ENCODE peak calls at places on chromosome 1, in five cellular contexts. One of them, this sample, is unnamed.

GRCh38 chr1:79089946-79090345 is 83.4 kb upstream of the ADGRL4 start:
- DNase-seq in nucleus accumbens: no peak
- DNase-seq in fibroblast of gingiva: no peak
- DNase-seq in stimulated activated CD4-positive, alpha-beta T cell treated with anti-CD3 and anti-CD28 coated beads, Interleukin-1b, Interleukin-23, amount 100 ng/mL, for 4 hours: no peak
- DNase-seq in adrenal gland: no peak
- DNase-seq in this sample: no peak

GRCh38 chr1:84772428-84772943 is 82.2 kb upstream of the SSX2IP start:
- DNase-seq in nucleus accumbens: peak
- DNase-seq in fibroblast of gingiva: peak
- DNase-seq in stimulated activated CD4-positive, alpha-beta T cell treated with anti-CD3 and anti-CD28 coated beads, Interleukin-1b, Interleukin-23, amount 100 ng/mL, for 4 hours: peak
- DNase-seq in adrenal gland: peak
- DNase-seq in this sample: peak

GRCh38 chr1:44628962-44629756 is 45.1 kb downstream of the TMEM53 start:
- DNase-seq in nucleus accumbens: no peak
- DNase-seq in fibroblast of gingiva: peak
- DNase-seq in stimulated activated CD4-positive, alpha-beta T cell treated with anti-CD3 and anti-CD28 coated beads, Interleukin-1b, Interleukin-23, amount 100 ng/mL, for 4 hours: no peak
- DNase-seq in adrenal gland: peak
- DNase-seq in this sample: no peak

GRCh38 chr1:170765712-170766330 is 101.9 kb downstream of the PRRX1 start:
- DNase-seq in nucleus accumbens: no peak
- DNase-seq in fibroblast of gingiva: peak
- DNase-seq in stimulated activated CD4-positive, alpha-beta T cell treated with anti-CD3 and anti-CD28 coated beads, Interleukin-1b, Interleukin-23, amount 100 ng/mL, for 4 hours: no peak
- DNase-seq in adrenal gland: no peak
- DNase-seq in this sample: no peak

GRCh38 chr1:38829368-38829767 is 30.2 kb downstream of the RRAGC start:
- DNase-seq in nucleus accumbens: no peak
- DNase-seq in fibroblast of gingiva: no peak
- DNase-seq in stimulated activated CD4-positive, alpha-beta T cell treated with anti-CD3 and anti-CD28 coated beads, Interleukin-1b, Interleukin-23, amount 100 ng/mL, for 4 hours: no peak
- DNase-seq in adrenal gland: no peak
- DNase-seq in this sample: no peak

GRCh38 chr1:63593887-63594617 is 841 bp downstream of the PGM1 start:
- DNase-seq in nucleus accumbens: peak
- DNase-seq in fibroblast of gingiva: peak
- DNase-seq in stimulated activated CD4-positive, alpha-beta T cell treated with anti-CD3 and anti-CD28 coated beads, Interleukin-1b, Interleukin-23, amount 100 ng/mL, for 4 hours: peak
- DNase-seq in adrenal gland: peak
- DNase-seq in this sample: peak

GRCh38 chr1:8863712-8864324 is 14.7 kb downstream of the ENO1 start:
- DNase-seq in nucleus accumbens: no peak
- DNase-seq in fibroblast of gingiva: no peak
- DNase-seq in stimulated activated CD4-positive, alpha-beta T cell treated with anti-CD3 and anti-CD28 coated beads, Interleukin-1b, Interleukin-23, amount 100 ng/mL, for 4 hours: no peak
- DNase-seq in adrenal gland: no peak
- DNase-seq in this sample: no peak

GRCh38 chr1:209443975-209444651 is 139.4 kb upstream of the CAMK1G start:
- DNase-seq in nucleus accumbens: no peak
- DNase-seq in fibroblast of gingiva: no peak
- DNase-seq in stimulated activated CD4-positive, alpha-beta T cell treated with anti-CD3 and anti-CD28 coated beads, Interleukin-1b, Interleukin-23, amount 100 ng/mL, for 4 hours: no peak
- DNase-seq in adrenal gland: no peak
- DNase-seq in this sample: no peak

GRCh38 chr1:156490401-156491032 is 10.1 kb downstream of the MEF2D start:
- DNase-seq in nucleus accumbens: no peak
- DNase-seq in fibroblast of gingiva: no peak
- DNase-seq in stimulated activated CD4-positive, alpha-beta T cell treated with anti-CD3 and anti-CD28 coated beads, Interleukin-1b, Interleukin-23, amount 100 ng/mL, for 4 hours: no peak
- DNase-seq in adrenal gland: peak
- DNase-seq in this sample: no peak

GRCh38 chr1:89821322-89822108 is 683 bp downstream of the LRRC8D start:
- DNase-seq in nucleus accumbens: no peak
- DNase-seq in fibroblast of gingiva: no peak
- DNase-seq in stimulated activated CD4-positive, alpha-beta T cell treated with anti-CD3 and anti-CD28 coated beads, Interleukin-1b, Interleukin-23, amount 100 ng/mL, for 4 hours: peak
- DNase-seq in adrenal gland: peak
- DNase-seq in this sample: peak

GRCh38 chr1:224616761-224617409 is 768 bp downstream of the CNIH3 start:
- DNase-seq in nucleus accumbens: no peak
- DNase-seq in fibroblast of gingiva: no peak
- DNase-seq in stimulated activated CD4-positive, alpha-beta T cell treated with anti-CD3 and anti-CD28 coated beads, Interleukin-1b, Interleukin-23, amount 100 ng/mL, for 4 hours: no peak
- DNase-seq in adrenal gland: no peak
- DNase-seq in this sample: no peak

GRCh38 chr1:56578963-56579875 is at the start of gene PLPP3:
- DNase-seq in nucleus accumbens: peak
- DNase-seq in fibroblast of gingiva: peak
- DNase-seq in stimulated activated CD4-positive, alpha-beta T cell treated with anti-CD3 and anti-CD28 coated beads, Interleukin-1b, Interleukin-23, amount 100 ng/mL, for 4 hours: no peak
- DNase-seq in adrenal gland: peak
- DNase-seq in this sample: peak

GRCh38 chr1:61960999-61961398 is 218.7 kb downstream of the PATJ start:
- DNase-seq in nucleus accumbens: no peak
- DNase-seq in fibroblast of gingiva: no peak
- DNase-seq in stimulated activated CD4-positive, alpha-beta T cell treated with anti-CD3 and anti-CD28 coated beads, Interleukin-1b, Interleukin-23, amount 100 ng/mL, for 4 hours: no peak
- DNase-seq in adrenal gland: peak
- DNase-seq in this sample: no peak

GRCh38 chr1:117244971-117245370 is 34.2 kb upstream of the VTCN1 start:
- DNase-seq in nucleus accumbens: no peak
- DNase-seq in fibroblast of gingiva: no peak
- DNase-seq in stimulated activated CD4-positive, alpha-beta T cell treated with anti-CD3 and anti-CD28 coated beads, Interleukin-1b, Interleukin-23, amount 100 ng/mL, for 4 hours: no peak
- DNase-seq in adrenal gland: no peak
- DNase-seq in this sample: no peak

GRCh38 chr1:53077599-53077965 is 15.6 kb downstream of the PODN start:
- DNase-seq in nucleus accumbens: no peak
- DNase-seq in fibroblast of gingiva: no peak
- DNase-seq in stimulated activated CD4-positive, alpha-beta T cell treated with anti-CD3 and anti-CD28 coated beads, Interleukin-1b, Interleukin-23, amount 100 ng/mL, for 4 hours: no peak
- DNase-seq in adrenal gland: no peak
- DNase-seq in this sample: no peak

GRCh38 chr1:31627930-31628421 is 10.5 kb downstream of the HCRTR1 start:
- DNase-seq in nucleus accumbens: no peak
- DNase-seq in fibroblast of gingiva: no peak
- DNase-seq in stimulated activated CD4-positive, alpha-beta T cell treated with anti-CD3 and anti-CD28 coated beads, Interleukin-1b, Interleukin-23, amount 100 ng/mL, for 4 hours: no peak
- DNase-seq in adrenal gland: peak
- DNase-seq in this sample: no peak

GRCh38 chr1:62436039-62436465 is 797 bp upstream of the USP1 start:
- DNase-seq in nucleus accumbens: no peak
- DNase-seq in fibroblast of gingiva: no peak
- DNase-seq in stimulated activated CD4-positive, alpha-beta T cell treated with anti-CD3 and anti-CD28 coated beads, Interleukin-1b, Interleukin-23, amount 100 ng/mL, for 4 hours: peak
- DNase-seq in adrenal gland: no peak
- DNase-seq in this sample: peak

GRCh38 chr1:233241782-233242181 is 53.7 kb downstream of the PCNX2 start:
- DNase-seq in nucleus accumbens: no peak
- DNase-seq in fibroblast of gingiva: no peak
- DNase-seq in stimulated activated CD4-positive, alpha-beta T cell treated with anti-CD3 and anti-CD28 coated beads, Interleukin-1b, Interleukin-23, amount 100 ng/mL, for 4 hours: no peak
- DNase-seq in adrenal gland: no peak
- DNase-seq in this sample: no peak

This sample was measured in progenitor cell of endocrine pancreas.